ENCODE peak calls at places on chromosomes 13 and 19, in nine cellular contexts. H, T, W, N, A, J, O, I and K are unnamed samples.

GRCh38 chr13:111541345-111541744 is 220.9 kb downstream of the TEX29 start:
- DNase-seq in H (no peak), T (no peak), W (no peak), N (no peak), A (no peak), J (no peak), O (no peak), I (no peak), K (no peak)

GRCh38 chr19:12952488-12953455 is 4.3 kb downstream of the GADD45GIP1 start:
- DNase-seq in H (peak; percentile 78), T (no peak), W (peak; percentile 64), N (no peak), A (peak; percentile 82), J (no peak), O (peak; percentile 90), I (no peak), K (no peak)

GRCh38 chr13:95709101-95709500 is 32.2 kb downstream of the DNAJC3 start:
- DNase-seq in H (no peak), T (no peak), W (no peak), N (no peak), A (no peak), J (no peak), O (no peak), I (no peak), K (no peak)

GRCh38 chr19:45715139-45715538 is 15.6 kb downstream of the FBXO46 start:
- DNase-seq in H (no peak), T (no peak), W (no peak), N (no peak), A (no peak), J (no peak), O (no peak), I (no peak), K (no peak)

GRCh38 chr19:18647371-18647767 is 10.5 kb downstream of the KLHL26 start:
- DNase-seq in H (no peak), T (no peak), W (no peak), N (no peak), A (no peak), J (no peak), O (no peak), I (no peak), K (no peak)

GRCh38 chr13:63208811-63209210 is 1793.2 kb upstream of the PCDH20 start:
- DNase-seq in H (no peak), T (no peak), W (no peak), N (no peak), A (peak; percentile 49), J (no peak), O (no peak), I (no peak), K (no peak)

GRCh38 chr19:11381535-11382369 is 2.4 kb downstream of the EPOR start:
- DNase-seq in H (peak; percentile 61), T (no peak), W (peak; percentile 88), N (peak; percentile 97), A (peak; percentile 81), J (peak; percentile 48), O (peak; percentile 89), I (peak; percentile 34), K (peak; percentile 93)

GRCh38 chr19:48962029-48962848 is 2.9 kb upstream of the FTL start:
- DNase-seq in H (no peak), T (peak; percentile 43), W (peak; percentile 64), N (peak; percentile 83), A (no peak), J (no peak), O (no peak), I (no peak), K (peak; percentile 83)

GRCh38 chr19:12047868-12048267 is 4.9 kb downstream of the ZNF878 start:
- DNase-seq in H (no peak), T (no peak), W (no peak), N (no peak), A (no peak), J (no peak), O (no peak), I (no peak), K (no peak)

GRCh38 chr13:25042141-25042540 is 53.8 kb upstream of the PABPC3 start:
- DNase-seq in H (no peak), T (no peak), W (no peak), N (no peak), A (no peak), J (no peak), O (no peak), I (no peak), K (no peak)

GRCh38 chr13:91017031-91017668 is 330.3 kb upstream of the MIR17HG start:
- DNase-seq in H (peak; percentile 11), T (peak; percentile 78), W (no peak), N (peak; percentile 52), A (peak; percentile 23), J (no peak), O (peak; percentile 15), I (no peak), K (peak; percentile 88)